ENCODE peak calls at places on chromosome 3, in seven cellular contexts. Q is aorta; T is left cardiac atrium; P is WTC11; Y is T-helper 17 cell; A is effector CD8-positive, alpha-beta T cell; O is activated CD4-positive, CD25-positive, alpha-beta regulatory T cell. F is an unnamed sample.

GRCh38 chr3:127274200-127274599 is 13.6 kb downstream of the PRR20G start:
- DNase-seq in Q (no peak), Y (no peak), A (no peak), T (no peak), O (no peak), P (no peak), F (no peak)

GRCh38 chr3:135706758-135707375 is 258.7 kb upstream of the PPP2R3A start:
- DNase-seq in O (no peak), Q (no peak), Y (no peak), A (no peak), P (no peak), T (no peak), F (no peak)

GRCh38 chr3:194067949-194068362 is 68.0 kb upstream of the HES1 start:
- DNase-seq in Q (no peak), A (no peak), P (no peak), Y (no peak), O (no peak), T (no peak), F (no peak)

GRCh38 chr3:27483117-27484001 is 825 bp downstream of the SLC4A7 start:
- DNase-seq in Q (peak; percentile 71), Y (peak; percentile 9), P (peak; percentile 45), A (no peak), T (peak; percentile 57), O (no peak), F (peak; percentile 83)

GRCh38 chr3:634511-634910 is 437.9 kb downstream of the CHL1 start:
- DNase-seq in Y (no peak), Q (no peak), A (no peak), O (no peak), T (no peak), P (no peak), F (no peak)

GRCh38 chr3:32421991-32422859 is 30.6 kb downstream of the CMTM7 start:
- DNase-seq in T (peak; percentile 90), O (no peak), P (no peak), A (no peak), Y (no peak), Q (peak; percentile 93), F (peak; percentile 96)

GRCh38 chr3:124078978-124079911 is 87.3 kb upstream of the ROPN1 start:
- DNase-seq in O (no peak), A (no peak), T (no peak), P (no peak), Y (no peak), Q (no peak), F (no peak)

GRCh38 chr3:69855436-69856162 is 116.3 kb downstream of the MITF start:
- DNase-seq in A (no peak), P (no peak), T (no peak), Y (no peak), O (no peak), Q (no peak), F (no peak)

GRCh38 chr3:114565201-114565600 is 271.4 kb downstream of the TIGIT start:
- DNase-seq in A (no peak), P (no peak), T (peak; percentile 55), Q (peak; percentile 44), O (no peak), Y (no peak), F (peak; percentile 77)

GRCh38 chr3:86942191-86942590 is 48.8 kb downstream of the VGLL3 start:
- DNase-seq in Q (no peak), T (no peak), Y (no peak), A (no peak), O (no peak), P (no peak), F (no peak)

GRCh38 chr3:129261850-129262249 is 12.4 kb downstream of the COPG1 start:
- DNase-seq in A (no peak), O (no peak), T (no peak), P (no peak), Y (no peak), Q (no peak), F (no peak)

GRCh38 chr3:42772670-42773408 is at the start of gene CCDC13:
- DNase-seq in T (peak; percentile 98), A (peak; percentile 73), Q (peak; percentile 98), O (peak; percentile 77), Y (peak; percentile 75), P (peak; percentile 96), F (peak; percentile 99)

GRCh38 chr3:190155752-190156151 is 35.1 kb upstream of the P3H2 start:
- DNase-seq in P (no peak), Y (no peak), O (no peak), T (no peak), A (no peak), Q (no peak), F (no peak)

GRCh38 chr3:143974181-143974876 is 2.7 kb downstream of the DIPK2A start:
- DNase-seq in Q (no peak), O (no peak), P (no peak), T (no peak), Y (no peak), A (no peak), F (no peak)

GRCh38 chr3:145882416-145882815 is 278.6 kb downstream of the PLOD2 start:
- DNase-seq in Q (no peak), Y (no peak), A (no peak), O (no peak), P (no peak), T (no peak), F (no peak)

GRCh38 chr3:45249391-45249790 is 23.3 kb upstream of the TMEM158 start:
- DNase-seq in Q (no peak), A (no peak), O (no peak), Y (no peak), T (no peak), P (no peak), F (no peak)

GRCh38 chr3:42501681-42502428 is 588 bp upstream of the VIPR1 start:
- DNase-seq in Y (peak; percentile 57), T (peak; percentile 70), Q (peak; percentile 77), O (peak; percentile 29), A (peak; percentile 37), P (peak; percentile 53), F (peak; percentile 89)

GRCh38 chr3:49324768-49325167 is 15.1 kb downstream of the USP4 start:
- DNase-seq in O (no peak), A (no peak), Q (no peak), P (no peak), T (no peak), Y (no peak), F (no peak)

GRCh38 chr3:194272221-194272620 is 78.9 kb downstream of the CPN2 start:
- DNase-seq in Y (no peak), P (peak; percentile 5), Q (no peak), A (no peak), T (no peak), O (no peak), F (no peak)

GRCh38 chr3:98589331-98589870 is 4.0 kb downstream of the CPOX start:
- DNase-seq in T (no peak), A (no peak), Q (no peak), Y (no peak), O (no peak), P (no peak), F (no peak)

GRCh38 chr3:78838362-78838761 is 929.4 kb downstream of the ROBO1 start:
- DNase-seq in Q (no peak), O (no peak), T (no peak), P (no peak), A (no peak), Y (no peak), F (no peak)

GRCh38 chr3:109413049-109413448 is 75.7 kb upstream of the DPPA4 start:
- DNase-seq in A (no peak), O (no peak), P (no peak), T (no peak), Y (no peak), Q (no peak), F (no peak)

GRCh38 chr3:52670621-52671521 is 14.8 kb downstream of the PBRM1 start:
- DNase-seq in Q (peak; percentile 54), Y (no peak), T (no peak), P (no peak), O (no peak), A (no peak), F (no peak)

GRCh38 chr3:42148982-42149432 is 57.9 kb downstream of the TRAK1 start:
- DNase-seq in A (no peak), P (peak; percentile 76), O (no peak), Q (peak; percentile 77), T (peak; percentile 79), Y (no peak), F (peak; percentile 81)

GRCh38 chr3:17985658-17986392 is 243.4 kb upstream of the TBC1D5 start:
- DNase-seq in Q (no peak), T (no peak), O (no peak), P (no peak), A (no peak), Y (no peak), F (no peak)

GRCh38 chr3:184419171-184419570 is 39.3 kb downstream of the CHRD start:
- DNase-seq in T (no peak), Y (no peak), Q (no peak), O (no peak), P (no peak), A (no peak), F (no peak)

GRCh38 chr3:116951610-116952009 is 242.0 kb downstream of the TUSC7 start:
- DNase-seq in O (no peak), A (no peak), P (no peak), Y (no peak), Q (no peak), T (no peak), F (no peak)

GRCh38 chr3:121749276-121750086 is at the start of gene GOLGB1:
- DNase-seq in O (peak; percentile 88), T (peak; percentile 94), Y (peak; percentile 81), A (peak; percentile 94), P (peak; percentile 90), Q (peak; percentile 97), F (peak; percentile 93)

GRCh38 chr3:101203411-101203810 is 117.0 kb downstream of the IMPG2 start:
- DNase-seq in A (no peak), O (no peak), P (no peak), Y (no peak), Q (no peak), T (no peak), F (no peak)

GRCh38 chr3:43637702-43638101 is 15.9 kb upstream of the ANO10 start:
- DNase-seq in A (no peak), Y (no peak), P (no peak), Q (no peak), T (no peak), O (no peak), F (no peak)

GRCh38 chr3:59772416-59773408 is 722.9 kb upstream of the CFAP20DC start:
- DNase-seq in Q (no peak), T (no peak), P (no peak), O (no peak), Y (peak; percentile 8), A (peak; percentile 12), F (no peak)

GRCh38 chr3:114408763-114409162 is 114.9 kb downstream of the TIGIT start:
- DNase-seq in A (no peak), O (no peak), T (no peak), Q (no peak), P (peak; percentile 13), Y (no peak), F (peak; percentile 59)

F was measured in right cardiac atrium.